ENCODE peak calls at places on chromosomes 13 and 19, in nine cellular contexts. Z, A, R, D, C, Q, J, E and F are unnamed samples.

GRCh38 chr13:40983269-40983668 is 35.8 kb downstream of the ELF1 start:
- DNase-seq in Z (no peak), A (no peak), R (no peak), D (no peak), C (no peak), Q (no peak), J (no peak), E (no peak), F (no peak)

GRCh38 chr19:14603990-14604387 is 21.1 kb downstream of the CLEC17A start:
- DNase-seq in Z (no peak), A (no peak), R (no peak), D (no peak), C (no peak), Q (no peak), J (no peak), E (no peak), F (no peak)

GRCh38 chr19:5035817-5036732 is 67.2 kb downstream of the KDM4B start:
- DNase-seq in Z (no peak), A (no peak), R (no peak), D (no peak), C (no peak), Q (no peak), J (no peak), E (no peak), F (peak)

GRCh38 chr13:51733656-51734334 is 70.2 kb downstream of the DHRS12 start:
- DNase-seq in Z (peak), A (no peak), R (no peak), D (no peak), C (no peak), Q (no peak), J (no peak), E (no peak), F (no peak)

GRCh38 chr13:109631069-109631468 is 155.3 kb downstream of the IRS2 start:
- DNase-seq in Z (no peak), A (no peak), R (no peak), D (no peak), C (no peak), Q (no peak), J (no peak), E (no peak), F (no peak)

GRCh38 chr13:25286308-25286968 is 850 bp downstream of the MTMR6 start:
- DNase-seq in Z (peak), A (peak), R (peak), D (no peak), C (peak), Q (peak), J (no peak), E (peak), F (no peak)

GRCh38 chr19:33868821-33869412 is 72.2 kb downstream of the KCTD15 start:
- DNase-seq in Z (peak), A (no peak), R (peak), D (no peak), C (no peak), Q (no peak), J (no peak), E (peak), F (no peak)

GRCh38 chr19:29749450-29749849 is 34.4 kb upstream of the C19orf12 start:
- DNase-seq in Z (no peak), A (no peak), R (no peak), D (no peak), C (no peak), Q (no peak), J (no peak), E (no peak), F (no peak)

GRCh38 chr13:110445722-110446569 is 115.6 kb downstream of the RAB20 start:
- DNase-seq in Z (no peak), A (no peak), R (no peak), D (no peak), C (no peak), Q (no peak), J (no peak), E (no peak), F (no peak)

GRCh38 chr13:24161010-24161775 is 673 bp downstream of the SPATA13 start:
- DNase-seq in Z (peak), A (peak), R (peak), D (no peak), C (peak), Q (peak), J (peak), E (no peak), F (no peak)

GRCh38 chr13:77056382-77056781 is 29.4 kb upstream of the FBXL3 start:
- DNase-seq in Z (no peak), A (no peak), R (no peak), D (no peak), C (no peak), Q (no peak), J (no peak), E (no peak), F (no peak)

GRCh38 chr13:77056886-77057285 is 29.9 kb upstream of the FBXL3 start:
- DNase-seq in Z (no peak), A (no peak), R (no peak), D (no peak), C (no peak), Q (no peak), J (no peak), E (no peak), F (no peak)

GRCh38 chr13:77053192-77053591 is 26.2 kb upstream of the FBXL3 start:
- DNase-seq in Z (no peak), A (no peak), R (no peak), D (no peak), C (no peak), Q (no peak), J (no peak), E (no peak), F (no peak)

DNA sequence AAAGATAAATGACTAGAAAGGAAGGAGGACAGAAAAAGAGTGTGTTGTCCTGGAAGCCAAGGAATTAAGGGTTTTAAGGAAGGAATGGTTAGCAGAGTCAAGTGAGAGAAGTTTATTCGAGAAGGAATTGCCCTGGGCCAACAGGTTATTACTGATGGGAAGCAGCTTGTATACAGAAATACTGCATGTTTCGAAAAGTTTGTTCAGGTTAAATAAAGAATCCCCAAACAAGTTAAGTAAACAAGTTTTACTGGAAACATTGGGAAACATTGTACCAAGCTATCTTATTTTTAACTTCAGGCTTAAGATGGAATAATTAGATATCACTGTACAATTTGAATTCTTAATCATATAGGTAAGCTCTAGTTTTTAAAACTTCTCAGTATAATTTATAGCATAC is 28.2 kb upstream of the FBXL3 start:
- DNase-seq in Z (no peak), A (no peak), R (no peak), D (no peak), C (no peak), Q (no peak), J (no peak), E (no peak), F (no peak)
- H3K27ac ChIP-seq in Z (no peak), A (no peak), R (no peak), D (no peak), C (no peak), Q (no peak), J (no peak), E (no peak), F (no peak)

GRCh38 chr13:66635526-66635925 is 594.6 kb downstream of the PCDH9 start:
- DNase-seq in Z (peak), A (no peak), R (no peak), D (peak), C (no peak), Q (no peak), J (no peak), E (no peak), F (no peak)

GRCh38 chr13:66640231-66640630 is 589.9 kb downstream of the PCDH9 start:
- DNase-seq in Z (no peak), A (no peak), R (no peak), D (no peak), C (no peak), Q (no peak), J (no peak), E (no peak), F (no peak)

DNA sequence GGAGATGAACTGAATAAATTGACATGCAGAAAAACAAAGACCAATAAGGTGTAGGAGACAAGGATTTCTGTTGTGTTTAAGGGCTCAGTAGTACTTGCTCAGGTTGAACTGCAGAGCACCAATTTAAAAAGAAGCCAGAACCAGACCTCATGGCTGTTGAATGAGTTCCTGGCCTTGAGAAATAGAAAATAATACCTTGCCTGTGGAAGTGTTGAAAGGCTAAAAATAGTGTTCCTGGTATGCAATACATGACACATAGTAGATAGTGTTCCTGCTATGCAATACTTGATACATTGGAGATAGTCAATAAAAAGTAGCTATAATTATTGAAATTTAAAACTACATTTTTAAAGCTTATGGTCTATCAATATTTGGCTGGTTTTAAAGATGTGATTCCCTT is 595.8 kb downstream of the PCDH9 start:
- DNase-seq in Z (no peak), A (no peak), R (no peak), D (no peak), C (no peak), Q (no peak), J (no peak), E (no peak), F (no peak)
- H3K27ac ChIP-seq in Z (no peak), A (no peak), R (no peak), D (no peak), C (no peak), Q (no peak), J (no peak), E (no peak), F (no peak)

DNA sequence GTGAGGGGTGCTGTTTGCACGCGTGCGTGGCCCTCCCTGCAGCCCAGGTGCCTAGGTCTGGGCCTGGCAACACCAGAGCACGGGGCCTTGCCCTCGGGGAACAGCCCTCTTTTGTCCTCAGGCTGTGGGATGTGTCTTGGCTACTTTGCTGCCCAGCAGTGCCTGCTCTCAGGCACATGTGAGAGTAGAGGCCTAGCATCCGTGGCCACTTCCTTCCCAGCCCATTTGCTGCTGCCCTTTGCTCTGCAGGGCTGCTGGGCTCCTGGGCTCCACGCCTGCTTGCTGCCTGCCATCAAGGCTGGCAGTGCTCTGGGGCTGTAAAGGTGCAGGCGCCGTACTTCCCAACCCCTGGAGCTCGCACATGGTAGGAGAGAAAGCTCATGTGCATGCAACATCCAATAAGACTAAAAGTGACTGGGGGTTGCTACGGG is 46.6 kb downstream of the CAPN12 start:
- DNase-seq in Z (no peak), A (no peak), R (no peak), D (no peak), C (no peak), Q (no peak), J (no peak), E (no peak), F (peak)
- H3K27ac ChIP-seq in Z (peak), A (no peak), R (peak), D (peak), C (no peak), Q (peak), J (peak), E (peak), F (peak)

DNA sequence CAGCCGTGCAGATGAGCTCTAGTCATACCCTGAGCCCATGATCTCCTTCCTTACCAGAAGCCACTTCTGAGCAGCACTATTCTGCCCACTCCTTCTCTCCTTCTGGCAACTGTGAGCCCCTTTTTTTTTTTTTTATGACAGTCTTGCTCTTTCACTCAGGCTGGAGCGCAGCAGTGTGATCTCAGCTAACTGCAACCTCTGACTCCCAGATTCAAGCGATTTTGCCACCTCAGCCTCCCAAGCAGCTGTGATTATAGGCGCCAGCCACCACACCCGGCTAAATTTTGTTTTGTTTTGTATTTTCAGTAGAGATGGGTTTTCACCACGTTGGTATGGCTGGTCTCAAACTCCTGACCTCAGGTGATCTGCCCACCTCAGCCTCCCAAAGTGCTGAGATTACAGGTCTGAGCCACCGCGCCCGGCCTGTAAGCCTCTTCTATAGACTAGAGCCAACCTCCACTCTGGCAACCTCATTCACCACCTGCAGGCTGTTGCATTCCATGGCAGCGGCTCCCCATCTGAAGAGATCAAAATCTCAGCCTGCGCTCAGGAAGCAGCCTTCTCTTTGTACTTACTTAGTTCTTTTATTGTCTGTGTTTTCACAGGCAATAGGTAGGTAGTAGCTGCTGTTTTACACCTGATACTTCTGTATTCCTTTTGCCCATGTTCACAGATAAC is 34.8 kb upstream of the NDFIP2 start:
- DNase-seq in Z (no peak), A (no peak), R (no peak), D (no peak), C (no peak), Q (peak), J (no peak), E (peak), F (no peak)
- H3K27ac ChIP-seq in Z (no peak), A (no peak), R (no peak), D (no peak), C (no peak), Q (no peak), J (no peak), E (no peak), F (no peak)

GRCh38 chr19:17026041-17026658 is 460 bp downstream of the CPAMD8 start:
- DNase-seq in Z (no peak), A (peak), R (no peak), D (no peak), C (peak), Q (no peak), J (peak), E (peak), F (no peak)

GRCh38 chr19:17026706-17027427 is at the start of gene CPAMD8:
- DNase-seq in Z (no peak), A (no peak), R (peak), D (no peak), C (no peak), Q (no peak), J (no peak), E (peak), F (no peak)

GRCh38 chr19:17025361-17025760 is 1.2 kb downstream of the CPAMD8 start:
- DNase-seq in Z (no peak), A (no peak), R (no peak), D (no peak), C (no peak), Q (no peak), J (peak), E (no peak), F (no peak)

GRCh38 chr19:17023805-17024204 is 2.8 kb downstream of the CPAMD8 start:
- DNase-seq in Z (no peak), A (no peak), R (no peak), D (no peak), C (no peak), Q (no peak), J (no peak), E (no peak), F (no peak)

DNA sequence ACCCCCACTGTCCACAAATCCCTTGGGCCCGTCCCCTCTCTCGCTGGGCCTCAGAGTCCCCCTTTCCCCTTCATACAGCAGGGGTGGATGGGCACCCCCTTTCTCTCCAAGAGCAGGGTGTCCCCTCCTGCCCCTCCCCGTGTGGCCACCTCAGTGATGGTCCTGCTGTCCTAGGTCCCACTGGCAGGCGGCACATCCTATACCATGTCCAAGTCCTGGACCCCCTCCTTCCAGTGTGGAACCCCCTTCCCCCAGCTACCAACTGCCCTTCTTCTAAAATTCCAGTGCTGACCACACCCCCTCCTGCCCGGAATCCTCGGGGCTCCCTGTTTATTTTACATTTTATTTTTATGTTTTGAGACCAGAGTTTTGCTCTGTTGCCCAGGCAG is 812 bp upstream of the CPAMD8 start:
- DNase-seq in Z (no peak), A (no peak), R (no peak), D (no peak), C (no peak), Q (no peak), J (no peak), E (no peak), F (no peak)
- H3K27ac ChIP-seq in Z (no peak), A (no peak), R (no peak), D (no peak), C (no peak), Q (no peak), J (no peak), E (no peak), F (no peak)

DNA sequence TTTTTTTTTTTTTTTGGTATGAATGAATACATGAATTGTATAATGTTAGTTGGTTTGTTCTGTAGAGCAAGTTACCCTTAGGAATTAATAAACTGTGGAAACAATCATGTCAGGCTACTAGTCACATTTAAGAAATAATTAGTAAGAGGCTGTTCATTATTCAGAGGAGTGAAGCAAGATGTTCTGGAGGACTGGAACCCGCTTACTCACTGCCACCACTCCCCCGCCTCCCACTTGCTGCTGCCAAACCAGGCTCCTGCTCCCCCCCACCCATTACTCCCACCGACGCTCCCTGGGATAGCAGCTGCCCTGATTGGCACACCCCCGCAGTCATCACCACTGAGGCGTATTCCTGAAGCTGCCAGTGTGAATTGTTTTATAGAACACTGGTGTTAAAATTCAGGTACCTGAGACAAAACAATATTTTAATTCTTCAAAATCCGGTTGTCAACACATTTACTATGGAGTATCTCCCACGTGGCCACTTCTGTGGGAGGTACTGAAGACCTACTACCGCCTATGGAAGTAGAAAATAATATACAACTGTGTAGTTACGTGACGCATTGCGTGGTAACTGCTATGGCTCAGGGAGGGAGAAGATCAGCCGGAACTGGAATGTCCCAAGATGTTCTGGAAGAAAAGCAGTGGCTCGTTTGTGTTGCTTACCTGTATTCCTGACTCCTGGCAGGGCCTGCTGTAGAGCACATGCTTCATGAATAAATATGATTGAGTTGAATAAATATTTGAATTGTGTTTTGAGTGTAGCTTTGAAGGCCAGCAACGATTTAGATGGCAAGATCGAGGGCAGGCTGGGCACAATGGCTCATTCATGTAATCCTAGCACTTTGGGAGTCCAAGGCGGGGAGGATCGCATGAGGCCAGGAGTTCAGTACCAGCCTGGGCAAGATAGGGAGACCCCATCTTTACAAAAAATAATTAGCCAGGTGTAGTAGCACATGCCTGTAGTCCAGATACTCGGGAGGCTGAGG is 1.7 kb downstream of the DPY19L3 start:
- DNase-seq in Z (peak), A (no peak), R (no peak), D (no peak), C (peak), Q (no peak), J (peak), E (peak), F (peak)
- H3K27ac ChIP-seq in Z (no peak), A (no peak), R (no peak), D (no peak), C (peak), Q (no peak), J (peak), E (no peak), F (peak)

GRCh38 chr13:99656843-99657506 is 155.7 kb downstream of the TM9SF2 start:
- DNase-seq in Z (no peak), A (peak), R (no peak), D (no peak), C (no peak), Q (peak), J (no peak), E (no peak), F (no peak)

GRCh38 chr13:99655351-99656091 is 154.2 kb downstream of the TM9SF2 start:
- DNase-seq in Z (peak), A (no peak), R (no peak), D (peak), C (no peak), Q (no peak), J (no peak), E (no peak), F (no peak)

GRCh38 chr13:99654076-99654475 is 152.8 kb downstream of the TM9SF2 start:
- DNase-seq in Z (no peak), A (no peak), R (no peak), D (no peak), C (no peak), Q (no peak), J (no peak), E (no peak), F (no peak)

GRCh38 chr13:99657848-99658265 is 156.6 kb downstream of the TM9SF2 start:
- DNase-seq in Z (no peak), A (peak), R (peak), D (no peak), C (no peak), Q (no peak), J (no peak), E (peak), F (peak)

DNA sequence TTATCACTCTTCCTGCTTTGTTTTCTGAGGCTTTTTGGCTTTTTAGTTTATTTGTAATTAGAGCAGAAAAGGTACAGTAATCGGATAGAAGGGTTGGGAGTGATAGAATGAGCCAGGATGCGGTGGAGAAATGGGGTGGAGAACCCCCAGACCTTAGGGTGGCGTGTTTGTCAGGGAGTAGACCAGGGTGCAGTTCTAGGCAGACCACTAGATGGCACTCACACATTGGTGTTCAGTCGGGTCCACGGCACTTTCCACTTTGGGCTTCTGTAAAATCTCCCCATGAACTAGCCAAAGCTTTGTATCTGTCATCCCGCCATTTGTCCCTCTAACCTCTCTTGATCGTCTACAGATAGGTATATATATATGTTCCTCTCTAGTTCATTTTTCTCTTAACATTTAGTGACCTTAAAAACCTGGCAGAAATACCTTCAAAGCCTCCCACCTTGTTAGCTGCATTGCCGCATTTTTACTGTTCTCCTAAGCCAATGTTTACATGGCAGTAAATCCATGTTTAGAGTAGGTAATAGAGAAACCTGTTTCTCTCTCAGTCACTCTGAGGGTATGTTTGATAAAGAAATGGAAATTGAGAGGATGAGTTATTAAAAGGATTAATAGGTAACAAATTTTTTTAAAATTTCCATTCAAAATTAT is 154.9 kb downstream of the TM9SF2 start:
- DNase-seq in Z (peak), A (peak), R (peak), D (no peak), C (peak), Q (peak), J (peak), E (peak), F (peak)
- H3K27ac ChIP-seq in Z (peak), A (peak), R (no peak), D (peak), C (no peak), Q (peak), J (no peak), E (no peak), F (no peak)